ENCODE peak calls at places on chromosome 6, in four cellular contexts. One of them, this sample, is unnamed.

GRCh38 chr6:168601101-168601500 is 160.1 kb downstream of the SMOC2 start:
- DNase-seq in GM10248: no peak
- DNase-seq in AG09309: no peak
- DNase-seq in NB4: no peak
- DNase-seq in this sample: no peak

GRCh38 chr6:52514514-52514913 is 62.3 kb downstream of the TRAM2 start:
- DNase-seq in GM10248: no peak
- DNase-seq in AG09309: no peak
- DNase-seq in NB4: peak
- DNase-seq in this sample: peak

GRCh38 chr6:133333852-133334251 is 92.7 kb downstream of the EYA4 start:
- DNase-seq in GM10248: no peak
- DNase-seq in AG09309: no peak
- DNase-seq in NB4: no peak
- DNase-seq in this sample: no peak

GRCh38 chr6:11854418-11855165 is 76.0 kb upstream of the ADTRP start:
- DNase-seq in GM10248: peak
- DNase-seq in AG09309: no peak
- DNase-seq in NB4: peak
- DNase-seq in this sample: peak

GRCh38 chr6:78132681-78133410 is 480.0 kb downstream of the MEI4 start:
- DNase-seq in GM10248: no peak
- DNase-seq in AG09309: no peak
- DNase-seq in NB4: no peak
- DNase-seq in this sample: no peak

GRCh38 chr6:167678102-167679101 is 148.3 kb upstream of the AFDN start:
- DNase-seq in GM10248: no peak
- DNase-seq in AG09309: no peak
- DNase-seq in NB4: no peak
- DNase-seq in this sample: no peak

GRCh38 chr6:135423649-135424128 is 73.9 kb downstream of the AHI1 start:
- DNase-seq in GM10248: peak
- DNase-seq in AG09309: peak
- DNase-seq in NB4: peak
- DNase-seq in this sample: peak

GRCh38 chr6:24154121-24154520 is 28.1 kb downstream of the NRSN1 start:
- DNase-seq in GM10248: no peak
- DNase-seq in AG09309: no peak
- DNase-seq in NB4: no peak
- DNase-seq in this sample: no peak

GRCh38 chr6:102085257-102085656 is 691.7 kb downstream of the GRIK2 start:
- DNase-seq in GM10248: no peak
- DNase-seq in AG09309: no peak
- DNase-seq in NB4: no peak
- DNase-seq in this sample: no peak
- TF ChIP-seq CTCF in GM10248: no peak
- TF ChIP-seq CTCF in AG09309: no peak
- TF ChIP-seq CTCF in NB4: no peak
- TF ChIP-seq CTCF in this sample: no peak

GRCh38 chr6:32692019-32692418 is 25.6 kb upstream of the HLA-DQB1 start:
- DNase-seq in GM10248: peak
- DNase-seq in AG09309: no peak
- DNase-seq in NB4: no peak
- DNase-seq in this sample: no peak
- TF ChIP-seq CTCF in GM10248: peak
- TF ChIP-seq CTCF in AG09309: peak
- TF ChIP-seq CTCF in NB4: no peak
- TF ChIP-seq CTCF in this sample: peak

GRCh38 chr6:104486003-104486402 is 373.7 kb downstream of the HACE1 start:
- DNase-seq in GM10248: no peak
- DNase-seq in AG09309: no peak
- DNase-seq in NB4: no peak
- DNase-seq in this sample: no peak
- TF ChIP-seq CTCF in GM10248: no peak
- TF ChIP-seq CTCF in AG09309: no peak
- TF ChIP-seq CTCF in NB4: no peak
- TF ChIP-seq CTCF in this sample: no peak

DNA sequence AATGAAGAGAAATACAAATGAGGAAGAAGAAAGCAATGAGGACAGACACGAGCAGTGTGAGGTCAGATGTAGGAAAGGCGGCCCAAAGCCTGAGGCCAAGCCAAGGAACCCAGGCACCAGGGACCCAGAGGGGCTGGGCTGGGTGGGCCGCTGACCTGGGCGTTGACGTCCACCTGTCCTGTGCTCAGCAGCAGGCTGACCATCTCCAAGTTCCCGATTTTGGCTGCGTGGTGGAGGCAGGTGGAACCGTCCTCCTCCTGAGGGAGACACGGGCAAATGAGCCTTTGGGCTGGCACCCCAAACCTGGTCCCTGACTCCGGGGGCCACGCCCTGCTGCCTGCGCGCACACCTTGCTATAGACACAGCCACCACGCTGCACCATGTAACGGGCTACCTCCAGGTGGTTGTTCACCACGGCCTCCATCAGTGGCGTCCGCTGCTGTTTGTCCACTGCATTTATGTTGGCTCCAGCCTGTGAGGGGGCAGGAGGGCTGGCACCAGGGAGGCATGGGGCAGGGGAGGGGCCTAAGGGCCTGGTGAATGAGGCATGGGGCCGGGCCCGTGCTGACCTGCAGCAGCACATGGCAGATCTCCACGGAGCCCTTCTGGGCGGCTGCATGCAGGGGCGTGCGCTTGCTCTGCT is 7.8 kb upstream of the SLC44A4 start:
- DNase-seq in GM10248: no peak
- DNase-seq in AG09309: no peak
- DNase-seq in NB4: no peak
- DNase-seq in this sample: no peak
- TF ChIP-seq CTCF in GM10248: no peak
- TF ChIP-seq CTCF in AG09309: no peak
- TF ChIP-seq CTCF in NB4: no peak
- TF ChIP-seq CTCF in this sample: no peak

GRCh38 chr6:48449002-48449401 is 338.0 kb upstream of the PTCHD4 start:
- DNase-seq in GM10248: no peak
- DNase-seq in AG09309: no peak
- DNase-seq in NB4: peak
- DNase-seq in this sample: peak
- TF ChIP-seq CTCF in GM10248: no peak
- TF ChIP-seq CTCF in AG09309: peak
- TF ChIP-seq CTCF in NB4: no peak
- TF ChIP-seq CTCF in this sample: peak

DNA sequence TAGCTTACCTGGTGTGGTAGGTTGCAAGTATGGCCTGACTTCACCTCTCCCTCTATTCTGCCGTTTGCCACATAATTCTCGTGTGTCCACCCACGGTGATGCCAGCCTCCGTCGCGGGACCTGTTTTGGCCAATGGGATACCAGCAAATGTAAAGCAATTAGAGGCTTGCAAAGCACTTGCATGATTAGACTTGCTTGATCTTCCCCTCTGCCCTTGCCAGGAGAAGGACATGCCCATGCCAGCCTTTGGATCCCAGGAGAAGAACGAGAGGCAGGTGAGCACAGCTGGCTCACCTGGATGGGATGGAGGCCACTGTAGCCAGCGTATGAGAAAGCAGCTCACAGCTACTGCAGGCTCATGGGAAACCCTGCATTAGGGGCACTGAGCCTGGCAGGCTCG is 62.6 kb downstream of the TMEM242 start:
- DNase-seq in GM10248: no peak
- DNase-seq in AG09309: no peak
- DNase-seq in NB4: no peak
- DNase-seq in this sample: no peak
- TF ChIP-seq CTCF in GM10248: no peak
- TF ChIP-seq CTCF in AG09309: no peak
- TF ChIP-seq CTCF in NB4: no peak
- TF ChIP-seq CTCF in this sample: no peak

GRCh38 chr6:111478749-111479148 is 4.3 kb downstream of the REV3L start:
- DNase-seq in GM10248: peak
- DNase-seq in AG09309: no peak
- DNase-seq in NB4: peak
- DNase-seq in this sample: peak
- TF ChIP-seq CTCF in GM10248: peak
- TF ChIP-seq CTCF in AG09309: peak
- TF ChIP-seq CTCF in NB4: peak
- TF ChIP-seq CTCF in this sample: peak

This sample was measured in cardiac fibroblast.